ENCODE peak calls at places on chromosomes 3 and 15, in six cellular contexts. One of them, this sample, is unnamed. For H3K36me3, the result is how much of the 10 kb centered on the place peaks cover.

GRCh38 chr3:64445318-64446300 is 220.3 kb upstream of the PRICKLE2 start:
- DNase-seq in Panc1: no peak
- DNase-seq in thyroid gland: peak
- DNase-seq in esophagus muscularis mucosa: no peak
- DNase-seq in GM06990: peak
- DNase-seq in body of pancreas: peak
- DNase-seq in this sample: no peak

GRCh38 chr3:12235691-12236090 is 53.2 kb upstream of the PPARG start:
- DNase-seq in thyroid gland: no peak
- DNase-seq in esophagus muscularis mucosa: no peak
- DNase-seq in GM06990: no peak
- DNase-seq in body of pancreas: no peak
- DNase-seq in Panc1: no peak
- DNase-seq in this sample: no peak

GRCh38 chr3:190279690-190280089 is 42.6 kb downstream of the CLDN1 start:
- DNase-seq in Panc1: no peak
- DNase-seq in GM06990: no peak
- DNase-seq in esophagus muscularis mucosa: no peak
- DNase-seq in thyroid gland: no peak
- DNase-seq in body of pancreas: no peak
- DNase-seq in this sample: no peak

GRCh38 chr15:87227846-87228245 is 1028.7 kb downstream of the NTRK3 start:
- DNase-seq in esophagus muscularis mucosa: peak
- DNase-seq in Panc1: no peak
- DNase-seq in thyroid gland: no peak
- DNase-seq in GM06990: no peak
- DNase-seq in body of pancreas: no peak
- DNase-seq in this sample: no peak

GRCh38 chr3:46496745-46497555 is 826 bp upstream of the RTP3 start:
- DNase-seq in GM06990: no peak
- DNase-seq in Panc1: no peak
- DNase-seq in thyroid gland: peak
- DNase-seq in body of pancreas: no peak
- DNase-seq in esophagus muscularis mucosa: no peak
- DNase-seq in this sample: no peak

GRCh38 chr3:175105066-175105465 is 245.9 kb downstream of the NAALADL2 start:
- DNase-seq in esophagus muscularis mucosa: no peak
- DNase-seq in body of pancreas: no peak
- DNase-seq in Panc1: no peak
- DNase-seq in GM06990: no peak
- DNase-seq in thyroid gland: no peak
- DNase-seq in this sample: no peak

GRCh38 chr3:71260782-71261181 is 322.7 kb downstream of the FOXP1 start:
- DNase-seq in esophagus muscularis mucosa: no peak
- DNase-seq in GM06990: no peak
- DNase-seq in thyroid gland: no peak
- DNase-seq in Panc1: no peak
- DNase-seq in body of pancreas: no peak
- DNase-seq in this sample: no peak

GRCh38 chr15:98900382-98900781 is 107.2 kb downstream of the PGPEP1L start:
- DNase-seq in GM06990: no peak
- DNase-seq in Panc1: no peak
- DNase-seq in esophagus muscularis mucosa: no peak
- DNase-seq in thyroid gland: no peak
- DNase-seq in body of pancreas: no peak
- DNase-seq in this sample: no peak

GRCh38 chr15:48459571-48460461 is 128.6 kb downstream of the DUT start:
- DNase-seq in GM06990: no peak
- DNase-seq in thyroid gland: peak
- DNase-seq in esophagus muscularis mucosa: no peak
- DNase-seq in Panc1: no peak
- DNase-seq in body of pancreas: no peak
- DNase-seq in this sample: no peak

GRCh38 chr3:18378218-18378617 is 46.9 kb downstream of the SATB1 start:
- DNase-seq in thyroid gland: no peak
- DNase-seq in body of pancreas: no peak
- DNase-seq in GM06990: no peak
- DNase-seq in Panc1: no peak
- DNase-seq in esophagus muscularis mucosa: no peak
- DNase-seq in this sample: no peak

GRCh38 chr3:125317761-125318496 is 57.2 kb downstream of the ZNF148 start:
- DNase-seq in thyroid gland: no peak
- DNase-seq in Panc1: no peak
- DNase-seq in esophagus muscularis mucosa: no peak
- DNase-seq in GM06990: no peak
- DNase-seq in body of pancreas: no peak
- DNase-seq in this sample: peak

GRCh38 chr3:194009019-194009418 is 126.9 kb upstream of the HES1 start:
- DNase-seq in esophagus muscularis mucosa: no peak
- DNase-seq in thyroid gland: peak
- DNase-seq in Panc1: no peak
- DNase-seq in GM06990: no peak
- DNase-seq in body of pancreas: no peak
- DNase-seq in this sample: no peak

GRCh38 chr3:144643778-144644191 is 672.2 kb downstream of the DIPK2A start:
- DNase-seq in GM06990: no peak
- DNase-seq in esophagus muscularis mucosa: no peak
- DNase-seq in Panc1: no peak
- DNase-seq in body of pancreas: peak
- DNase-seq in thyroid gland: no peak
- DNase-seq in this sample: no peak

GRCh38 chr3:45909542-45909941 is 23.2 kb downstream of the CCR9 start:
- DNase-seq in esophagus muscularis mucosa: no peak
- DNase-seq in thyroid gland: no peak
- DNase-seq in GM06990: no peak
- DNase-seq in body of pancreas: no peak
- DNase-seq in Panc1: no peak
- DNase-seq in this sample: no peak

GRCh38 chr3:29430558-29430971 is 149.7 kb downstream of the RBMS3 start:
- DNase-seq in GM06990: no peak
- DNase-seq in thyroid gland: no peak
- DNase-seq in Panc1: no peak
- DNase-seq in esophagus muscularis mucosa: no peak
- DNase-seq in body of pancreas: no peak
- DNase-seq in this sample: no peak

GRCh38 chr15:77181305-77182074 is 110.6 kb upstream of the TSPAN3 start:
- DNase-seq in body of pancreas: no peak
- DNase-seq in esophagus muscularis mucosa: no peak
- DNase-seq in Panc1: no peak
- DNase-seq in GM06990: peak
- DNase-seq in thyroid gland: no peak
- DNase-seq in this sample: no peak

GRCh38 chr3:141887051-141887450 is 10.6 kb downstream of the ATP1B3 start:
- DNase-seq in GM06990: no peak
- DNase-seq in body of pancreas: no peak
- DNase-seq in thyroid gland: no peak
- DNase-seq in esophagus muscularis mucosa: no peak
- DNase-seq in Panc1: no peak
- DNase-seq in this sample: no peak

GRCh38 chr15:31803388-31803884 is 226.9 kb upstream of the CHRNA7 start:
- DNase-seq in GM06990: no peak
- DNase-seq in body of pancreas: no peak
- DNase-seq in Panc1: no peak
- DNase-seq in thyroid gland: no peak
- DNase-seq in esophagus muscularis mucosa: no peak
- DNase-seq in this sample: no peak

GRCh38 chr3:126538966-126539365 is 15.0 kb downstream of the CHST13 start:
- DNase-seq in Panc1: no peak
- DNase-seq in GM06990: no peak
- DNase-seq in esophagus muscularis mucosa: no peak
- DNase-seq in body of pancreas: no peak
- DNase-seq in thyroid gland: no peak
- DNase-seq in this sample: no peak

GRCh38 chr15:52243697-52244555 is 51.7 kb downstream of the MYO5C start:
- DNase-seq in esophagus muscularis mucosa: no peak
- DNase-seq in thyroid gland: no peak
- DNase-seq in Panc1: no peak
- DNase-seq in body of pancreas: no peak
- DNase-seq in GM06990: no peak
- DNase-seq in this sample: no peak

GRCh38 chr3:184559336-184559735 is 2.2 kb upstream of the EPHB3 start:
- DNase-seq in body of pancreas: peak
- DNase-seq in esophagus muscularis mucosa: no peak
- DNase-seq in GM06990: no peak
- DNase-seq in Panc1: no peak
- DNase-seq in thyroid gland: no peak
- DNase-seq in this sample: no peak

GRCh38 chr15:51675234-51675633 is 6.1 kb upstream of the SCG3 start:
- DNase-seq in GM06990: no peak
- DNase-seq in thyroid gland: no peak
- DNase-seq in body of pancreas: no peak
- DNase-seq in esophagus muscularis mucosa: no peak
- DNase-seq in Panc1: no peak
- DNase-seq in this sample: no peak

GRCh38 chr3:123584988-123585937 is at the start of gene HACD2:
- DNase-seq in GM06990: peak
- DNase-seq in Panc1: peak
- DNase-seq in body of pancreas: peak
- DNase-seq in thyroid gland: peak
- DNase-seq in esophagus muscularis mucosa: peak
- DNase-seq in this sample: peak

GRCh38 chr3:123587399-123587798 is 2.5 kb upstream of the HACD2 start:
- DNase-seq in body of pancreas: no peak
- DNase-seq in esophagus muscularis mucosa: peak
- DNase-seq in thyroid gland: no peak
- DNase-seq in GM06990: no peak
- DNase-seq in Panc1: no peak
- DNase-seq in this sample: no peak

GRCh38 chr3:123586131-123586530 is 1.3 kb upstream of the HACD2 start:
- DNase-seq in Panc1: no peak
- DNase-seq in esophagus muscularis mucosa: peak
- DNase-seq in thyroid gland: peak
- DNase-seq in GM06990: peak
- DNase-seq in body of pancreas: peak
- DNase-seq in this sample: no peak

GRCh38 chr3:123584284-123584987 is 417 bp downstream of the HACD2 start:
- DNase-seq in esophagus muscularis mucosa: peak
- DNase-seq in GM06990: no peak
- DNase-seq in Panc1: no peak
- DNase-seq in thyroid gland: peak
- DNase-seq in body of pancreas: peak
- DNase-seq in this sample: no peak

GRCh38 chr3:123586966-123587365 is 2.1 kb upstream of the HACD2 start:
- DNase-seq in thyroid gland: no peak
- DNase-seq in esophagus muscularis mucosa: peak
- DNase-seq in GM06990: no peak
- DNase-seq in Panc1: no peak
- DNase-seq in body of pancreas: no peak
- DNase-seq in this sample: no peak
- H3K36me3 ChIP-seq in thyroid gland: under half
- H3K36me3 ChIP-seq in esophagus muscularis mucosa: under half
- H3K36me3 ChIP-seq in GM06990: under half
- H3K36me3 ChIP-seq in Panc1: under half
- H3K36me3 ChIP-seq in body of pancreas: under half
- H3K36me3 ChIP-seq in this sample: under half

DNA sequence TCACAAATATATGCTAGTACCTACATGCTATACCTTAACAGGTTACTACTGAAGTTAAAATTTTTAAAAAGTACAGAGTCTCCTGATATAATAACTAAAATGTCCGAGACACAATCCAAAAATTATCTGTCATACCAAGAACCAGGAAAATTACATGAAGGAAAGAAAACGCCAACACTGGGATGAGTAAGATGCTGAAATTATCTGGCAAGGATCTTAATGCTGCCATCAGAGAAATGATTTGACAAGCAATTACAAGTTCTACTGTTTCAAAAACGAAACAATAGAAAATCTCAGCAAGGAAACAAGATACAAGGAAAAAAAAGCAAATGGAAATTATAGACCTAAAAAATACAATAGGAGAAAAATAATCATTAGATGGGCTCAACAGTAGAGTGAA is 92.5 kb downstream of the UBE3A start:
- DNase-seq in GM06990: no peak
- DNase-seq in body of pancreas: no peak
- DNase-seq in thyroid gland: no peak
- DNase-seq in Panc1: no peak
- DNase-seq in esophagus muscularis mucosa: no peak
- DNase-seq in this sample: no peak
- H3K36me3 ChIP-seq in GM06990: under half
- H3K36me3 ChIP-seq in body of pancreas: under half
- H3K36me3 ChIP-seq in thyroid gland: under half
- H3K36me3 ChIP-seq in Panc1: under half
- H3K36me3 ChIP-seq in esophagus muscularis mucosa: under half
- H3K36me3 ChIP-seq in this sample: under half

DNA sequence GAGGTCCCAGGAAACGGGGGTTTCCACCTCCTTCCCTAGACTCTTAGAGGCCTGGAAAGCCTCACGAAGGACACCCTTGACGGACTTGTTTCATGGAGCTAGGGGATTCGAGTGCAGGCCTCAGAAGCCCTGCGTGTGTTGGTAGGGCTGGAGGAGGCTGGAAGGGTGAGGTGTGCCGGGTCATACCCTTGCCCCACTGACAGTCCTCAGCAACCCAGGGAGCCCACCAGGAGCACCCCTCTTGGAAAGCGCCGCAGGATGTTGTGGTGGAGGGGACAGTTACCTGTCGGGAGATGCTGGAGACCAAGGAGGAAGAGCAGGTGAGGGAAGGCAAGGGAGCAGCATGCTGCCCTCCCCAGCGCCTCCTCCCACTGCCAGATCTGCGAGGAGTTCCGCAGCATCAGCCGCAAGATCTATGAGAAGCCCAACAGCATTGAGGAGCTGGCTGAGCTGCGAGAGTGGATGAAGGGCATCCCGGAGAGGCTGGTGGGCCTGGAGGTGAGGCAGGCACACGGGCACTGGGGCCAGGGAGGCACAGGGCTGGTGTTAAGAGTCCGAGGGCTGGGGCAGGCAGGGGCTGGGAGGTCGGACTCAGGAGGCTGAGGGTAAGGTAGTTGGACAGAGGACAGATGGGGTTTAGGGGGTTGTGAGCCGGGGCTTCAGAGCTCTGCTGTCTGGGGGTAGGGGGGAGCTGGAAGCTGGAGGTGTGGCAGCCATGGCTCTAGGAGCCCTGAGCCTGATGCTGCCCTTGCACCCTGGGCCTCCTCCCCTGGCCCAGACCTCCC is 33.7 kb downstream of the DNAH1 start:
- DNase-seq in body of pancreas: no peak
- DNase-seq in esophagus muscularis mucosa: no peak
- DNase-seq in thyroid gland: no peak
- DNase-seq in Panc1: no peak
- DNase-seq in GM06990: no peak
- DNase-seq in this sample: no peak
- H3K36me3 ChIP-seq in body of pancreas: under half
- H3K36me3 ChIP-seq in esophagus muscularis mucosa: half or more
- H3K36me3 ChIP-seq in thyroid gland: under half
- H3K36me3 ChIP-seq in Panc1: under half
- H3K36me3 ChIP-seq in GM06990: under half
- H3K36me3 ChIP-seq in this sample: under half

GRCh38 chr3:117722856-117723255 is 1013.3 kb downstream of the TUSC7 start:
- DNase-seq in esophagus muscularis mucosa: no peak
- DNase-seq in GM06990: peak
- DNase-seq in thyroid gland: no peak
- DNase-seq in body of pancreas: no peak
- DNase-seq in Panc1: no peak
- DNase-seq in this sample: no peak

GRCh38 chr3:117725314-117725713 is 1015.7 kb downstream of the TUSC7 start:
- DNase-seq in thyroid gland: no peak
- DNase-seq in body of pancreas: no peak
- DNase-seq in GM06990: no peak
- DNase-seq in esophagus muscularis mucosa: no peak
- DNase-seq in Panc1: no peak
- DNase-seq in this sample: no peak

GRCh38 chr3:117721866-117722265 is 1012.3 kb downstream of the TUSC7 start:
- DNase-seq in thyroid gland: no peak
- DNase-seq in Panc1: no peak
- DNase-seq in esophagus muscularis mucosa: no peak
- DNase-seq in body of pancreas: no peak
- DNase-seq in GM06990: no peak
- DNase-seq in this sample: no peak

GRCh38 chr3:117726776-117727175 is 1017.2 kb downstream of the TUSC7 start:
- DNase-seq in esophagus muscularis mucosa: no peak
- DNase-seq in GM06990: no peak
- DNase-seq in thyroid gland: no peak
- DNase-seq in body of pancreas: no peak
- DNase-seq in Panc1: no peak
- DNase-seq in this sample: no peak
- H3K36me3 ChIP-seq in esophagus muscularis mucosa: under half
- H3K36me3 ChIP-seq in GM06990: under half
- H3K36me3 ChIP-seq in thyroid gland: under half
- H3K36me3 ChIP-seq in body of pancreas: under half
- H3K36me3 ChIP-seq in Panc1: under half
- H3K36me3 ChIP-seq in this sample: under half

This sample was measured in kidney epithelial cell.